ENCODE peak calls at places on chromosome 21, in ten cellular contexts. One of them, this sample, is unnamed.

GRCh38 chr21:29939859-29940245 is at the start of gene GRIK1:
- DNase-seq in endothelial cell: no peak
- DNase-seq in non-pigmented ciliary epithelial cell: no peak
- DNase-seq in mammary epithelial cell: no peak
- DNase-seq in ELR: no peak
- DNase-seq in stimulated activated CD8-positive, alpha-beta memory T cell treated with anti-CD3 and anti-CD28 coated beads, Interleukin-12 subunit alpha, Interleukin-12 subunit beta, amount 100 ng/mL, for 1 hour: no peak
- DNase-seq in HCT116: no peak
- DNase-seq in aorta: no peak
- DNase-seq in psoas muscle: no peak
- DNase-seq in frontal cortex: no peak
- DNase-seq in this sample: no peak

GRCh38 chr21:42417533-42417932 is 13.8 kb downstream of the UBASH3A start:
- DNase-seq in endothelial cell: no peak
- DNase-seq in non-pigmented ciliary epithelial cell: no peak
- DNase-seq in mammary epithelial cell: no peak
- DNase-seq in ELR: no peak
- DNase-seq in stimulated activated CD8-positive, alpha-beta memory T cell treated with anti-CD3 and anti-CD28 coated beads, Interleukin-12 subunit alpha, Interleukin-12 subunit beta, amount 100 ng/mL, for 1 hour: no peak
- DNase-seq in HCT116: no peak
- DNase-seq in aorta: no peak
- DNase-seq in psoas muscle: no peak
- DNase-seq in frontal cortex: no peak
- DNase-seq in this sample: no peak

GRCh38 chr21:45539796-45540600 is 2.2 kb downstream of the SLC19A1 start:
- DNase-seq in endothelial cell: peak
- DNase-seq in non-pigmented ciliary epithelial cell: no peak
- DNase-seq in mammary epithelial cell: no peak
- DNase-seq in ELR: no peak
- DNase-seq in stimulated activated CD8-positive, alpha-beta memory T cell treated with anti-CD3 and anti-CD28 coated beads, Interleukin-12 subunit alpha, Interleukin-12 subunit beta, amount 100 ng/mL, for 1 hour: no peak
- DNase-seq in HCT116: no peak
- DNase-seq in aorta: peak
- DNase-seq in psoas muscle: peak
- DNase-seq in frontal cortex: no peak
- DNase-seq in this sample: peak

GRCh38 chr21:44065428-44065827 is 41.8 kb upstream of the PWP2 start:
- DNase-seq in endothelial cell: no peak
- DNase-seq in non-pigmented ciliary epithelial cell: no peak
- DNase-seq in mammary epithelial cell: no peak
- DNase-seq in ELR: peak
- DNase-seq in stimulated activated CD8-positive, alpha-beta memory T cell treated with anti-CD3 and anti-CD28 coated beads, Interleukin-12 subunit alpha, Interleukin-12 subunit beta, amount 100 ng/mL, for 1 hour: peak
- DNase-seq in HCT116: no peak
- DNase-seq in aorta: no peak
- DNase-seq in psoas muscle: no peak
- DNase-seq in frontal cortex: no peak
- DNase-seq in this sample: peak

GRCh38 chr21:33640697-33641338 is 723 bp downstream of the CRYZL1 start:
- DNase-seq in endothelial cell: no peak
- DNase-seq in non-pigmented ciliary epithelial cell: no peak
- DNase-seq in mammary epithelial cell: no peak
- DNase-seq in ELR: peak
- DNase-seq in stimulated activated CD8-positive, alpha-beta memory T cell treated with anti-CD3 and anti-CD28 coated beads, Interleukin-12 subunit alpha, Interleukin-12 subunit beta, amount 100 ng/mL, for 1 hour: no peak
- DNase-seq in HCT116: peak
- DNase-seq in aorta: no peak
- DNase-seq in psoas muscle: no peak
- DNase-seq in frontal cortex: no peak
- DNase-seq in this sample: no peak

GRCh38 chr21:45138199-45139002 is 64.0 kb downstream of the ADARB1 start:
- DNase-seq in endothelial cell: peak
- DNase-seq in non-pigmented ciliary epithelial cell: no peak
- DNase-seq in mammary epithelial cell: no peak
- DNase-seq in ELR: peak
- DNase-seq in stimulated activated CD8-positive, alpha-beta memory T cell treated with anti-CD3 and anti-CD28 coated beads, Interleukin-12 subunit alpha, Interleukin-12 subunit beta, amount 100 ng/mL, for 1 hour: peak
- DNase-seq in HCT116: peak
- DNase-seq in aorta: peak
- DNase-seq in psoas muscle: peak
- DNase-seq in frontal cortex: peak
- DNase-seq in this sample: no peak

GRCh38 chr21:15797577-15798363 is 68.0 kb downstream of the USP25 start:
- DNase-seq in endothelial cell: no peak
- DNase-seq in non-pigmented ciliary epithelial cell: no peak
- DNase-seq in mammary epithelial cell: no peak
- DNase-seq in ELR: no peak
- DNase-seq in stimulated activated CD8-positive, alpha-beta memory T cell treated with anti-CD3 and anti-CD28 coated beads, Interleukin-12 subunit alpha, Interleukin-12 subunit beta, amount 100 ng/mL, for 1 hour: no peak
- DNase-seq in HCT116: no peak
- DNase-seq in aorta: no peak
- DNase-seq in psoas muscle: no peak
- DNase-seq in frontal cortex: no peak
- DNase-seq in this sample: no peak

GRCh38 chr21:35223480-35224156 is 174.5 kb upstream of the RUNX1 start:
- DNase-seq in endothelial cell: no peak
- DNase-seq in non-pigmented ciliary epithelial cell: no peak
- DNase-seq in mammary epithelial cell: no peak
- DNase-seq in ELR: no peak
- DNase-seq in stimulated activated CD8-positive, alpha-beta memory T cell treated with anti-CD3 and anti-CD28 coated beads, Interleukin-12 subunit alpha, Interleukin-12 subunit beta, amount 100 ng/mL, for 1 hour: no peak
- DNase-seq in HCT116: no peak
- DNase-seq in aorta: no peak
- DNase-seq in psoas muscle: no peak
- DNase-seq in frontal cortex: no peak
- DNase-seq in this sample: no peak

GRCh38 chr21:28252923-28253322 is 739.8 kb downstream of the LTN1 start:
- DNase-seq in endothelial cell: no peak
- DNase-seq in non-pigmented ciliary epithelial cell: no peak
- DNase-seq in mammary epithelial cell: no peak
- DNase-seq in ELR: peak
- DNase-seq in stimulated activated CD8-positive, alpha-beta memory T cell treated with anti-CD3 and anti-CD28 coated beads, Interleukin-12 subunit alpha, Interleukin-12 subunit beta, amount 100 ng/mL, for 1 hour: no peak
- DNase-seq in HCT116: no peak
- DNase-seq in aorta: no peak
- DNase-seq in psoas muscle: no peak
- DNase-seq in frontal cortex: no peak
- DNase-seq in this sample: no peak

GRCh38 chr21:45387506-45387905 is 17.5 kb upstream of the COL18A1 start:
- DNase-seq in endothelial cell: no peak
- DNase-seq in non-pigmented ciliary epithelial cell: no peak
- DNase-seq in mammary epithelial cell: no peak
- DNase-seq in ELR: no peak
- DNase-seq in stimulated activated CD8-positive, alpha-beta memory T cell treated with anti-CD3 and anti-CD28 coated beads, Interleukin-12 subunit alpha, Interleukin-12 subunit beta, amount 100 ng/mL, for 1 hour: no peak
- DNase-seq in HCT116: no peak
- DNase-seq in aorta: peak
- DNase-seq in psoas muscle: peak
- DNase-seq in frontal cortex: no peak
- DNase-seq in this sample: peak

GRCh38 chr21:41952568-41953248 is 1.1 kb downstream of the C2CD2 start:
- DNase-seq in endothelial cell: no peak
- DNase-seq in non-pigmented ciliary epithelial cell: no peak
- DNase-seq in mammary epithelial cell: peak
- DNase-seq in ELR: peak
- DNase-seq in stimulated activated CD8-positive, alpha-beta memory T cell treated with anti-CD3 and anti-CD28 coated beads, Interleukin-12 subunit alpha, Interleukin-12 subunit beta, amount 100 ng/mL, for 1 hour: no peak
- DNase-seq in HCT116: no peak
- DNase-seq in aorta: no peak
- DNase-seq in psoas muscle: peak
- DNase-seq in frontal cortex: no peak
- DNase-seq in this sample: no peak

GRCh38 chr21:46191257-46191685 is 7.0 kb upstream of the SPATC1L start:
- DNase-seq in endothelial cell: no peak
- DNase-seq in non-pigmented ciliary epithelial cell: peak
- DNase-seq in mammary epithelial cell: peak
- DNase-seq in ELR: peak
- DNase-seq in stimulated activated CD8-positive, alpha-beta memory T cell treated with anti-CD3 and anti-CD28 coated beads, Interleukin-12 subunit alpha, Interleukin-12 subunit beta, amount 100 ng/mL, for 1 hour: no peak
- DNase-seq in HCT116: no peak
- DNase-seq in aorta: peak
- DNase-seq in psoas muscle: peak
- DNase-seq in frontal cortex: no peak
- DNase-seq in this sample: no peak

GRCh38 chr21:31908106-31909031 is 35.5 kb downstream of the HUNK start:
- DNase-seq in endothelial cell: no peak
- DNase-seq in non-pigmented ciliary epithelial cell: peak
- DNase-seq in mammary epithelial cell: no peak
- DNase-seq in ELR: no peak
- DNase-seq in stimulated activated CD8-positive, alpha-beta memory T cell treated with anti-CD3 and anti-CD28 coated beads, Interleukin-12 subunit alpha, Interleukin-12 subunit beta, amount 100 ng/mL, for 1 hour: no peak
- DNase-seq in HCT116: no peak
- DNase-seq in aorta: no peak
- DNase-seq in psoas muscle: no peak
- DNase-seq in frontal cortex: no peak
- DNase-seq in this sample: no peak

GRCh38 chr21:35204850-35205564 is 155.9 kb upstream of the RUNX1 start:
- DNase-seq in endothelial cell: peak
- DNase-seq in non-pigmented ciliary epithelial cell: no peak
- DNase-seq in mammary epithelial cell: no peak
- DNase-seq in ELR: peak
- DNase-seq in stimulated activated CD8-positive, alpha-beta memory T cell treated with anti-CD3 and anti-CD28 coated beads, Interleukin-12 subunit alpha, Interleukin-12 subunit beta, amount 100 ng/mL, for 1 hour: no peak
- DNase-seq in HCT116: no peak
- DNase-seq in aorta: peak
- DNase-seq in psoas muscle: peak
- DNase-seq in frontal cortex: peak
- DNase-seq in this sample: no peak

GRCh38 chr21:43361493-43362296 is 65.2 kb downstream of the SIK1 start:
- DNase-seq in endothelial cell: no peak
- DNase-seq in non-pigmented ciliary epithelial cell: no peak
- DNase-seq in mammary epithelial cell: peak
- DNase-seq in ELR: peak
- DNase-seq in stimulated activated CD8-positive, alpha-beta memory T cell treated with anti-CD3 and anti-CD28 coated beads, Interleukin-12 subunit alpha, Interleukin-12 subunit beta, amount 100 ng/mL, for 1 hour: peak
- DNase-seq in HCT116: no peak
- DNase-seq in aorta: no peak
- DNase-seq in psoas muscle: peak
- DNase-seq in frontal cortex: no peak
- DNase-seq in this sample: peak

GRCh38 chr21:25871566-25871965 is 136.8 kb downstream of the GABPA start:
- DNase-seq in endothelial cell: peak
- DNase-seq in non-pigmented ciliary epithelial cell: no peak
- DNase-seq in mammary epithelial cell: no peak
- DNase-seq in ELR: no peak
- DNase-seq in stimulated activated CD8-positive, alpha-beta memory T cell treated with anti-CD3 and anti-CD28 coated beads, Interleukin-12 subunit alpha, Interleukin-12 subunit beta, amount 100 ng/mL, for 1 hour: no peak
- DNase-seq in HCT116: no peak
- DNase-seq in aorta: no peak
- DNase-seq in psoas muscle: no peak
- DNase-seq in frontal cortex: no peak
- DNase-seq in this sample: no peak

GRCh38 chr21:46057111-46057709 is 40.7 kb upstream of the COL6A2 start:
- DNase-seq in endothelial cell: no peak
- DNase-seq in non-pigmented ciliary epithelial cell: no peak
- DNase-seq in mammary epithelial cell: no peak
- DNase-seq in ELR: no peak
- DNase-seq in stimulated activated CD8-positive, alpha-beta memory T cell treated with anti-CD3 and anti-CD28 coated beads, Interleukin-12 subunit alpha, Interleukin-12 subunit beta, amount 100 ng/mL, for 1 hour: no peak
- DNase-seq in HCT116: no peak
- DNase-seq in aorta: peak
- DNase-seq in psoas muscle: peak
- DNase-seq in frontal cortex: no peak
- DNase-seq in this sample: no peak

GRCh38 chr21:39434950-39435349 is 10.6 kb downstream of the LCA5L start:
- DNase-seq in endothelial cell: no peak
- DNase-seq in non-pigmented ciliary epithelial cell: no peak
- DNase-seq in mammary epithelial cell: no peak
- DNase-seq in ELR: peak
- DNase-seq in stimulated activated CD8-positive, alpha-beta memory T cell treated with anti-CD3 and anti-CD28 coated beads, Interleukin-12 subunit alpha, Interleukin-12 subunit beta, amount 100 ng/mL, for 1 hour: no peak
- DNase-seq in HCT116: no peak
- DNase-seq in aorta: no peak
- DNase-seq in psoas muscle: no peak
- DNase-seq in frontal cortex: no peak
- DNase-seq in this sample: no peak

GRCh38 chr21:45497846-45498645 is 44.2 kb downstream of the SLC19A1 start:
- DNase-seq in endothelial cell: no peak
- DNase-seq in non-pigmented ciliary epithelial cell: no peak
- DNase-seq in mammary epithelial cell: no peak
- DNase-seq in ELR: no peak
- DNase-seq in stimulated activated CD8-positive, alpha-beta memory T cell treated with anti-CD3 and anti-CD28 coated beads, Interleukin-12 subunit alpha, Interleukin-12 subunit beta, amount 100 ng/mL, for 1 hour: no peak
- DNase-seq in HCT116: no peak
- DNase-seq in aorta: peak
- DNase-seq in psoas muscle: peak
- DNase-seq in frontal cortex: no peak
- DNase-seq in this sample: peak

GRCh38 chr21:44614161-44614631 is 2.3 kb downstream of the KRTAP10-8 start:
- DNase-seq in endothelial cell: no peak
- DNase-seq in non-pigmented ciliary epithelial cell: no peak
- DNase-seq in mammary epithelial cell: no peak
- DNase-seq in ELR: no peak
- DNase-seq in stimulated activated CD8-positive, alpha-beta memory T cell treated with anti-CD3 and anti-CD28 coated beads, Interleukin-12 subunit alpha, Interleukin-12 subunit beta, amount 100 ng/mL, for 1 hour: no peak
- DNase-seq in HCT116: no peak
- DNase-seq in aorta: no peak
- DNase-seq in psoas muscle: no peak
- DNase-seq in frontal cortex: no peak
- DNase-seq in this sample: no peak

This sample was measured in CD14-positive monocyte.